ENCODE peak calls at places on chromosome 1, in nine cellular contexts. P is left ventricle myocardium inferior, M is choroid plexus epithelial cell, Y is AG04449, D is thoracic aorta, A is HFF-Myc, X is right lobe of liver, N is coronary artery, T is pancreas. L is an unnamed sample.
A peak's percentile ranks its signal among the peaks of the same experiment; 100 is the strongest.

GRCh38 chr1:194279975-194280374 is 1093.6 kb upstream of the B3GALT2 start:
- DNase-seq in P (no peak), M (no peak), Y (no peak), D (no peak), A (no peak), X (no peak), N (no peak), T (no peak), L (no peak)

GRCh38 chr1:12518956-12519707 is 98.9 kb downstream of the DHRS3 start:
- DNase-seq in P (peak; percentile 80), M (peak; percentile 88), Y (no peak), D (no peak), A (no peak), X (peak; percentile 28), N (peak; percentile 90), T (no peak), L (peak; percentile 51)

GRCh38 chr1:43058545-43059360 is 100.1 kb upstream of the SLC2A1 start:
- DNase-seq in P (no peak), M (peak; percentile 59), Y (no peak), D (no peak), A (no peak), X (no peak), N (no peak), T (no peak), L (peak; percentile 55)

GRCh38 chr1:37392051-37392450 is 82.3 kb upstream of the ZC3H12A start:
- DNase-seq in P (no peak), M (no peak), Y (no peak), D (no peak), A (no peak), X (no peak), N (no peak), T (no peak), L (no peak)

GRCh38 chr1:233635765-233636502 is 22.0 kb downstream of the KCNK1 start:
- DNase-seq in P (no peak), M (peak; percentile 61), Y (no peak), D (no peak), A (peak; percentile 64), X (no peak), N (no peak), T (no peak), L (peak; percentile 31)

GRCh38 chr1:110872745-110873435 is at the start of gene CD53:
- DNase-seq in P (no peak), M (no peak), Y (no peak), D (no peak), A (no peak), X (no peak), N (no peak), T (peak; percentile 22), L (no peak)

GRCh38 chr1:88302843-88303486 is 381.1 kb upstream of the PKN2 start:
- DNase-seq in P (no peak), M (peak; percentile 52), Y (peak; percentile 17), D (no peak), A (peak; percentile 2), X (peak; percentile 43), N (no peak), T (no peak), L (peak; percentile 19)

GRCh38 chr1:115647000-115647399 is 5.2 kb downstream of the VANGL1 start:
- DNase-seq in P (no peak), M (no peak), Y (no peak), D (no peak), A (no peak), X (no peak), N (peak; percentile 19), T (no peak), L (no peak)

GRCh38 chr1:193219391-193219790 is 33.0 kb upstream of the B3GALT2 start:
- DNase-seq in P (no peak), M (no peak), Y (no peak), D (no peak), A (no peak), X (no peak), N (no peak), T (no peak), L (no peak)

GRCh38 chr1:161835963-161836362 is 69.8 kb downstream of the ATF6 start:
- DNase-seq in P (no peak), M (peak; percentile 45), Y (peak; percentile 65), D (no peak), A (peak; percentile 82), X (no peak), N (no peak), T (no peak), L (peak; percentile 29)

GRCh38 chr1:61081637-61082335 is 575 bp upstream of the NFIA start:
- DNase-seq in P (peak; percentile 51), M (peak; percentile 84), Y (no peak), D (no peak), A (no peak), X (peak; percentile 65), N (no peak), T (peak; percentile 49), L (no peak)

GRCh38 chr1:37434292-37434907 is 40.0 kb upstream of the ZC3H12A start:
- DNase-seq in P (peak; percentile 59), M (peak; percentile 55), Y (no peak), D (no peak), A (no peak), X (peak; percentile 75), N (no peak), T (peak; percentile 47), L (no peak)

GRCh38 chr1:223843934-223844333 is 1.8 kb downstream of the TP53BP2 start:
- DNase-seq in P (no peak), M (no peak), Y (no peak), D (no peak), A (no peak), X (no peak), N (no peak), T (no peak), L (no peak)
- H3K4me3 ChIP-seq in P (peak overlapping the region; percentile 93), M (peak overlapping the region; percentile 83), Y (peak overlapping the region; percentile 72), D (peak overlapping the region; percentile 88), A (peak overlapping the region; percentile 69), X (no peak overlapping the region), N (peak overlapping the region; percentile 96), T (no peak overlapping the region), L (peak overlapping the region; percentile 66)

DNA sequence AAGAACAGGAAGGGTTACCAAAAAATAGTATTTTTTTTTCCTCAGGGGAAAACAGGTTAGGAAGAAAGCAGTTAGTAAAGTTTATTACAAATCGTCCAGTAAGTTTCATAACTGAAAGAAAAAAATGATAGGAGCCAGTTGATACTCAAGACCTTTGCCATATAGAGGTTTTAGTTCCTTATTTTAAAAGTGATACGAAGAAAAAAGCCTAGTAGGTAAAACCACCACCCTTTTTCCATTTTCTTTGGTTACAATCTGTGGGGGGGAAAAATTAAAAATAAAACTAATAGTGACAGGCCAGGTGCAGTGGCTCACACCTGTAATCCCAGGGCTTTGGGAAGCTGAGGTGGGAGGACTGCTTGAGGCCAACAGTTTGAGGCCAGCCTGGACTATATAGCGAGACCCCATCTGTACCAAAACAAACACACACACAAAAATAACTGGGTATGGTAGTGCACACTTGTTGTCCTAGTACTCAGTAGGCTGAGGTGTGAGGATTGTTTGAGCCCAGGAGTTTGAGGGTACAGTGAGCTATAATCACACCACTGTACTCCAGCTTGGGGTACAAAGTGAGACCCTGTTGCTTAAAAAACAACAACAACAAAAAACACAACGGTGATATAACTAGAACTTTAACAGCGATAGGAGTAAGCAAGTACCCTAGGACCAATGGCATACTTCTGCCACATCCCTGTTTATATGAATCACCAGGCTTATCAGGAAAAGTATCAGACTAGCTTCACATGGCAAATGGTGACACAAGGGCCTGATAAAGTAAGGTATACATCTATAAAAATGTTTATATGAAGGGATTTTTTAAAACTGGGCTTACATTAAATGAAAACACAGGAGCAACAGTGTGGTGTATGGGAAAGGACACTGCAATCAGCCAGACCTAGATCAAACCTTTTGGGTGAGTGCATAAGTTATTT is 5.4 kb downstream of the TMEM59 start:
- DNase-seq in P (no peak), M (no peak), Y (no peak), D (no peak), A (no peak), X (no peak), N (no peak), T (no peak), L (no peak)
- H3K4me3 ChIP-seq in P (no peak overlapping the region), M (no peak overlapping the region), Y (no peak overlapping the region), D (no peak overlapping the region), A (no peak overlapping the region), X (no peak overlapping the region), N (no peak overlapping the region), T (no peak overlapping the region), L (no peak overlapping the region)

GRCh38 chr1:156420209-156421061 is 51.4 kb downstream of the RHBG start:
- DNase-seq in P (no peak), M (no peak), Y (no peak), D (no peak), A (no peak), X (no peak), N (no peak), T (no peak), L (no peak)

GRCh38 chr1:156421062-156421938 is 52.3 kb downstream of the RHBG start:
- DNase-seq in P (peak; percentile 72), M (peak; percentile 44), Y (no peak), D (peak; percentile 31), A (peak; percentile 19), X (peak; percentile 66), N (no peak), T (peak; percentile 77), L (no peak)

GRCh38 chr1:156422602-156423091 is 53.6 kb downstream of the RHBG start:
- DNase-seq in P (no peak), M (no peak), Y (no peak), D (no peak), A (no peak), X (no peak), N (no peak), T (peak; percentile 42), L (no peak)

GRCh38 chr1:156423422-156424352 is 54.7 kb downstream of the RHBG start:
- DNase-seq in P (no peak), M (no peak), Y (no peak), D (no peak), A (no peak), X (no peak), N (no peak), T (no peak), L (no peak)

GRCh38 chr1:156421939-156422601 is 53.1 kb downstream of the RHBG start:
- DNase-seq in P (no peak), M (no peak), Y (no peak), D (no peak), A (no peak), X (no peak), N (no peak), T (no peak), L (no peak)
- H3K4me3 ChIP-seq in P (peak overlapping the region; percentile 60), M (no peak overlapping the region), Y (no peak overlapping the region), D (peak overlapping the region; percentile 67), A (no peak overlapping the region), X (no peak overlapping the region), N (peak overlapping the region; percentile 65), T (no peak overlapping the region), L (no peak overlapping the region)

GRCh38 chr1:39269791-39270342 is 65.4 kb downstream of the MACF1 start:
- DNase-seq in P (no peak), M (peak; percentile 84), Y (peak; percentile 45), D (no peak), A (no peak), X (no peak), N (no peak), T (no peak), L (peak; percentile 85)

GRCh38 chr1:39269349-39269748 is 64.9 kb downstream of the MACF1 start:
- DNase-seq in P (no peak), M (no peak), Y (no peak), D (no peak), A (no peak), X (no peak), N (no peak), T (no peak), L (no peak)

GRCh38 chr1:39270368-39270767 is 65.9 kb downstream of the MACF1 start:
- DNase-seq in P (no peak), M (no peak), Y (no peak), D (no peak), A (no peak), X (no peak), N (no peak), T (no peak), L (no peak)

GRCh38 chr1:39268112-39268581 is 63.7 kb downstream of the MACF1 start:
- DNase-seq in P (no peak), M (peak; percentile 95), Y (peak; percentile 44), D (peak; percentile 8), A (peak; percentile 63), X (no peak), N (no peak), T (peak; percentile 17), L (peak; percentile 69)

GRCh38 chr1:39268906-39269305 is 64.4 kb downstream of the MACF1 start:
- DNase-seq in P (no peak), M (no peak), Y (no peak), D (no peak), A (no peak), X (no peak), N (no peak), T (no peak), L (no peak)
- H3K4me3 ChIP-seq in P (peak overlapping the region; percentile 53), M (peak overlapping the region; percentile 39), Y (peak overlapping the region; percentile 54), D (peak overlapping the region; percentile 72), A (peak overlapping the region; percentile 41), X (no peak overlapping the region), N (peak overlapping the region; percentile 60), T (no peak overlapping the region), L (peak overlapping the region; percentile 37)